ENCODE peak calls at places on chromosomes 5 and 9, in four cellular contexts. N is hepatocyte, R is cardiac muscle cell, V is psoas muscle. H is an unnamed sample.

GRCh38 chr5:130337179-130337888 is 433.1 kb downstream of the CHSY3 start:
- DNase-seq in N (peak; percentile 36), R (no peak), V (no peak), H (no peak)

GRCh38 chr5:1745190-1745805 is 54.3 kb downstream of the MRPL36 start:
- DNase-seq in N (no peak), R (no peak), V (peak; percentile 31), H (no peak)

GRCh38 chr9:98916660-98917059 is 27.0 kb upstream of the COL15A1 start:
- DNase-seq in N (peak; percentile 39), R (peak; percentile 49), V (peak; percentile 79), H (peak; percentile 81)

GRCh38 chr9:133809335-133809734 is 71.2 kb upstream of the SARDH start:
- DNase-seq in N (no peak), R (no peak), V (no peak), H (no peak)

GRCh38 chr9:69577123-69577522 is 95.0 kb downstream of the APBA1 start:
- DNase-seq in N (no peak), R (no peak), V (no peak), H (no peak)

GRCh38 chr9:137319434-137319975 is 17.4 kb upstream of the NRARP start:
- DNase-seq in N (no peak), R (no peak), V (peak; percentile 46), H (peak; percentile 29)

GRCh38 chr5:6551287-6551954 is 81.4 kb downstream of the NSUN2 start:
- DNase-seq in N (no peak), R (no peak), V (peak; percentile 95), H (no peak)

GRCh38 chr9:110995511-110996340 is 42.5 kb downstream of the LPAR1 start:
- DNase-seq in N (no peak), R (no peak), V (no peak), H (peak; percentile 22)

GRCh38 chr5:178466342-178466741 is 123.9 kb downstream of the COL23A1 start:
- DNase-seq in N (no peak), R (no peak), V (no peak), H (no peak)